ENCODE peak calls at places on chromosomes 6 and 20, in nine cellular contexts. F is heart left ventricle; K is left ventricle myocardium inferior; H is spleen; Q is ovary; N is brain microvascular endothelial cell; V is thoracic aorta; J is left lung; W is CD8-positive, alpha-beta T cell. C is an unnamed sample. For H3K36me3, the result is how much of the 10 kb centered on the place peaks cover.

GRCh38 chr20:4504814-4505213 is 216.9 kb upstream of the PRND start:
- DNase-seq in Q (no peak), K (no peak), V (no peak), H (no peak), N (no peak), J (no peak), F (no peak), W (no peak), C (no peak)

GRCh38 chr20:58888521-58889333 is 36.2 kb downstream of the GNAS start:
- DNase-seq in V (peak), N (peak), F (peak), H (peak), J (peak), K (peak), Q (peak), W (peak), C (peak)

GRCh38 chr20:52427960-52428359 is 236.4 kb upstream of the ZFP64 start:
- DNase-seq in Q (no peak), V (no peak), J (no peak), H (no peak), F (no peak), W (no peak), K (no peak), N (no peak), C (no peak)

GRCh38 chr6:164337925-164338381 is 923.4 kb downstream of the QKI start:
- DNase-seq in F (no peak), J (no peak), W (no peak), V (no peak), Q (no peak), N (no peak), K (no peak), H (no peak), C (no peak)

GRCh38 chr6:109867009-109867969 is 110.8 kb upstream of the GPR6 start:
- DNase-seq in V (no peak), K (peak), W (no peak), N (no peak), J (peak), H (no peak), F (peak), Q (peak), C (peak)

GRCh38 chr6:89400912-89401399 is 11.1 kb downstream of the RRAGD start:
- DNase-seq in H (no peak), W (no peak), F (no peak), K (no peak), V (no peak), Q (no peak), J (no peak), N (no peak), C (no peak)

GRCh38 chr6:111256646-111257045 is 169.3 kb downstream of the SLC16A10 start:
- DNase-seq in V (no peak), N (no peak), Q (no peak), H (no peak), J (no peak), W (no peak), F (no peak), K (no peak), C (no peak)

GRCh38 chr6:155523821-155524238 is 68.2 kb upstream of the NOX3 start:
- DNase-seq in F (no peak), W (no peak), Q (no peak), N (no peak), H (no peak), J (no peak), K (no peak), V (no peak), C (no peak)

GRCh38 chr20:11716239-11716944 is 201.3 kb upstream of the BTBD3 start:
- DNase-seq in J (no peak), K (no peak), H (no peak), W (no peak), F (no peak), Q (no peak), V (no peak), N (peak), C (no peak)

GRCh38 chr20:20950620-20951019 is 155.5 kb downstream of the LINC00237 start:
- DNase-seq in N (no peak), Q (no peak), V (no peak), H (no peak), W (no peak), F (no peak), J (no peak), K (no peak), C (no peak)

GRCh38 chr6:114000066-114000465 is 29.1 kb upstream of the HDAC2 start:
- DNase-seq in Q (no peak), H (no peak), K (no peak), J (no peak), W (no peak), F (no peak), N (peak), V (no peak), C (no peak)

GRCh38 chr6:2103644-2104523 is 141.5 kb downstream of the GMDS start:
- DNase-seq in W (no peak), K (no peak), J (no peak), H (no peak), N (peak), F (no peak), V (no peak), Q (no peak), C (no peak)

GRCh38 chr20:51372176-51372803 is 170.2 kb downstream of the NFATC2 start:
- DNase-seq in Q (peak), N (peak), V (no peak), J (peak), W (peak), H (peak), F (peak), K (peak), C (peak)

GRCh38 chr6:11766589-11767450 is 11.8 kb downstream of the ADTRP start:
- DNase-seq in Q (no peak), K (no peak), J (no peak), H (no peak), V (no peak), F (no peak), N (peak), W (no peak), C (no peak)

GRCh38 chr6:130994319-130995097 is 68.5 kb downstream of the EPB41L2 start:
- DNase-seq in K (no peak), J (no peak), Q (no peak), H (no peak), W (no peak), N (no peak), F (no peak), V (no peak), C (no peak)

GRCh38 chr6:152353440-152353839 is 283.7 kb downstream of the SYNE1 start:
- DNase-seq in J (no peak), V (no peak), F (no peak), H (no peak), W (no peak), K (no peak), Q (no peak), N (no peak), C (no peak)

GRCh38 chr6:38307730-38308129 is 332.0 kb downstream of the BTBD9 start:
- DNase-seq in Q (no peak), W (no peak), H (no peak), F (no peak), K (no peak), J (no peak), V (no peak), N (peak), C (no peak)

GRCh38 chr6:152223622-152224021 is 413.5 kb downstream of the SYNE1 start:
- DNase-seq in J (no peak), K (no peak), W (no peak), V (no peak), H (no peak), Q (no peak), N (no peak), F (no peak), C (no peak)

GRCh38 chr6:42846505-42846904 is 32.9 kb upstream of the RPL7L1 start:
- DNase-seq in N (no peak), Q (no peak), V (no peak), H (no peak), F (no peak), W (no peak), J (no peak), K (no peak), C (no peak)

GRCh38 chr6:149766156-149766768 is 16.7 kb downstream of the PCMT1 start:
- DNase-seq in W (no peak), K (no peak), J (no peak), V (no peak), Q (no peak), H (no peak), N (peak), F (no peak), C (no peak)

DNA sequence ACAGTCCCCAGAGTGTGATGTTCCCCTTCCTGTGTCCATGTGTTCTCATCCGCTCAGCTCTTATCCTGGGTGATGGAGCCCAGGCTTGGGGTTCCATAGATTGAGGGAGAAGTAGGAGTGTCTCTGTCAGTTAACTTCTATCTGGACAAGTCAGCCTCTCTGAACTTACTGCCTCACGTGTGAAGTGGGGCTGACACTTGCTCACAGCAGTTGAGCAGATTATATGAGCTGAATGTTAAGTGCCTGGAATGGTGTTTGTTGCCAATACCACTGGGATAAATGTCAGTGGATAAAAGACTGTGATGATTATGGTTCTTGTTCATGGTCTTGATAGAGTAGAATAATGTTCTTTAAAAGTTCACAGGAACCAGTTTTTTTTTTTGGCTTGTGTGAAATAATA is 17.1 kb upstream of the EFCAB8 start:
- DNase-seq in K (no peak), N (no peak), W (no peak), H (no peak), Q (no peak), F (no peak), V (no peak), J (no peak), C (no peak)
- H3K36me3 ChIP-seq in K (half or more), N (half or more), W (under half), H (half or more), Q (under half), F (under half), V (half or more), J (under half), C (under half)

DNA sequence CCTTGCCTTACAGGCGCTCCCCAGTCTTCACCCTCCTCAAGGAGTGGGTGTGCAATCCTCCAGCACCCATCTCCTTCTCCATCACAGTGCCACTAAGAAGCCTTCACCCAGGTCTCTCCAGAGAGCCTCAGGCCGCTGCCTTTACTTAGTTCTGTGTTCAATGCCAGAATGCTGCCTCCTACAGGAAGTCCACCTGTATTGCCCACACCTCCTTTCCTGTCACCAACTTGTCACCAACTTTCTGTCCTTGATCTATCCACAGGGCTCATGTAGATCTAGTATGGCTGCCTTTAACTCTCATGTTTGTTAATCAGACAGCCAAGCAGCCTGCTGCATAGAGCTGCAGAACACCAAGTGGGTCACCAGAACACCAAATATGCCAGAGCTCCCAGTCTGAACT is 546 bp upstream of the LST1 start:
- DNase-seq in Q (no peak), H (peak), K (no peak), F (no peak), V (no peak), J (no peak), N (no peak), W (no peak), C (no peak)
- TF ChIP-seq CTCF in Q (no peak), H (peak), K (no peak), F (peak), V (no peak), J (peak), N (peak), W (peak), C (no peak)

GRCh38 chr20:41443667-41444066 is 77.0 kb upstream of the EMILIN3 start:
- DNase-seq in W (no peak), K (no peak), N (no peak), V (no peak), Q (no peak), F (no peak), J (no peak), H (no peak), C (no peak)

GRCh38 chr20:41444821-41445220 is 78.2 kb upstream of the EMILIN3 start:
- DNase-seq in F (no peak), Q (no peak), K (no peak), N (no peak), H (no peak), V (no peak), J (no peak), W (no peak), C (no peak)

GRCh38 chr20:41440882-41441281 is 74.3 kb upstream of the EMILIN3 start:
- DNase-seq in F (no peak), N (no peak), H (no peak), Q (no peak), K (no peak), J (no peak), W (no peak), V (no peak), C (no peak)

GRCh38 chr20:41447026-41447425 is 80.4 kb upstream of the EMILIN3 start:
- DNase-seq in H (no peak), N (no peak), J (no peak), F (no peak), W (no peak), V (no peak), Q (no peak), K (no peak), C (no peak)

DNA sequence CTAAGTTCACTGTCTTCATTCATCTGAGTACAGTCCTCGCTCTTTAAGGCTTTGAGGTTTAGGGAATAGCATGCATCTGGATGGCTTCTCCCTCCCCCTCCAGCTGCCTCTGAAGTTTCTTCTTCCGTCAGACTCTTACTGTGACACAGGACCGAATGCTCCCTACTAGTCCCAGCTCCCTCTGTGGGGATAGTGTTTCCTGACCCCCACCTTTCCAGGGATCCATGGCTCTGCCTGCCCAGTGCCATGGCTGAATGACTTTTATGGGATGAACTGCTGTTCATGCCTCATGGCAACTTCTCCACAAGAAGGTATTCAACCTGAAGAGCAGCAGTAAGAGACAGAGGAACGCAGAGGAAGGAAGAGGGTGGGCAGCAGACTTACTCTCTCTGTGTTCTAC is 79.9 kb upstream of the EMILIN3 start:
- DNase-seq in N (no peak), F (no peak), H (no peak), Q (no peak), V (no peak), W (no peak), K (no peak), J (no peak), C (no peak)
- H3K36me3 ChIP-seq in N (under half), F (under half), H (half or more), Q (under half), V (under half), W (under half), K (half or more), J (under half), C (under half)

DNA sequence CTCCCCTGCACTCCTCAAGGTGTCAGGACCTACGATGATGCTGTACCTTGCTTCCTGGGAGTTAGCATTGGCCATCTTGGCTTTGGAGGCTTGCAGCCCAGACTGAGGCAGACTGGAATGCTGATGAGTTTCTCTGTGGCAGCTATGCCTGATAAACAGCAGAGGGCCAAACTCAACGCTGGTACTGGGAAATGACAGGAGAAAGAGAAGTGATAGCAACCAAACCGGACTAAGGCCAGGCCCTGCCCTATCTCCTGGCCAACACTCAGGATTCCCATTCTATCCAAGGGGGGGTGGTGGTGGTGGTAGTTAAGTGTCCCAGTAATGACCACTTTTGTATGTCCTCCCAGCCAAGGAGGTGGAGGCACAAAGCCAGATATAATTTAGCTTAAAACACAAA is 90.0 kb upstream of the DTNBP1 start:
- DNase-seq in Q (no peak), J (no peak), H (no peak), K (no peak), N (no peak), W (no peak), V (no peak), F (no peak), C (no peak)
- TF ChIP-seq CTCF in Q (no peak), J (no peak), H (no peak), K (peak), N (peak), W (no peak), V (no peak), F (no peak), C (no peak)

GRCh38 chr6:82220167-82220566 is 27.4 kb downstream of the IBTK start:
- DNase-seq in N (no peak), V (no peak), Q (no peak), J (no peak), H (no peak), F (no peak), W (no peak), K (no peak), C (no peak)

GRCh38 chr6:82211326-82211725 is 36.2 kb downstream of the IBTK start:
- DNase-seq in N (no peak), F (no peak), W (no peak), J (no peak), Q (no peak), H (no peak), V (no peak), K (no peak), C (no peak)

GRCh38 chr6:82217014-82217621 is 30.4 kb downstream of the IBTK start:
- DNase-seq in F (no peak), W (no peak), K (no peak), N (no peak), Q (no peak), V (no peak), J (no peak), H (no peak), C (no peak)

DNA sequence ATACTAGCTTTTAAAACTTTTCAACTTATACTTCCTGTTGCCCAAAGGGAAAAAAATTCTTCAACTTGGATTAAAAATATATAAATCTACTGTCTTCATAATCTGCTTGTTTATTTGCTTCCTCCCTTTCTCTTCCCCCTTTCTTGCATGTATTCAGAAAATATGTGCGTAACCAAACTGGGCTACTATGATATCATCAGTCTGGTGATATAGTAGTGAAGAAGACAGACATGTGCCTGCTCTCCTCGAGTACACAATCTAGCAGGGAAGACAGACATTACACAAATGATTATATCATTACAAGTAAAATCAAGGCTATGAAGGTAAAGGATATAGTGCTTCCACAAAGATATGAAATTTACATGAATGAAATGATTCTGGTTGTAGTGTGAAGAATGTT is 31.0 kb downstream of the IBTK start:
- DNase-seq in F (no peak), N (no peak), W (no peak), Q (no peak), H (no peak), J (no peak), V (no peak), K (no peak), C (no peak)
- H3K36me3 ChIP-seq in F (under half), N (under half), W (under half), Q (under half), H (half or more), J (under half), V (under half), K (half or more), C (under half)

GRCh38 chr6:159968295-159969203 is at the start of gene IGF2R:
- DNase-seq in K (peak), F (peak), N (peak), Q (peak), J (peak), V (peak), H (peak), W (peak), C (peak)
- TF ChIP-seq CTCF in K (peak), F (no peak), N (peak), Q (no peak), J (no peak), V (peak), H (no peak), W (no peak), C (no peak)